ENCODE peak calls at places on chromosomes 4 and X, in nine cellular contexts. T, Y, W, N, P, G, L, U and H are unnamed samples.

GRCh38 chrX:134907302-134907701 is 83.5 kb upstream of the SMIM10 start:
- DNase-seq in T (no peak), Y (no peak), W (no peak), N (no peak), P (no peak), G (no peak), L (no peak), U (no peak), H (no peak)

GRCh38 chr4:108877821-108878220 is 115.0 kb upstream of the ETNPPL start:
- DNase-seq in T (no peak), Y (no peak), W (no peak), N (no peak), P (no peak), G (no peak), L (no peak), U (no peak), H (no peak)

GRCh38 chr4:76898385-76898692 is 395 bp upstream of the SOWAHB start:
- DNase-seq in T (no peak), Y (no peak), W (no peak), N (no peak), P (no peak), G (no peak), L (no peak), U (no peak), H (no peak)

GRCh38 chrX:7362111-7362510 is 214.2 kb upstream of the PUDP start:
- DNase-seq in T (no peak), Y (no peak), W (no peak), N (no peak), P (no peak), G (no peak), L (no peak), U (no peak), H (no peak)

GRCh38 chr4:176125063-176125462 is 59.4 kb downstream of the WDR17 start:
- DNase-seq in T (no peak), Y (no peak), W (no peak), N (no peak), P (no peak), G (no peak), L (no peak), U (no peak), H (no peak)

GRCh38 chr4:76476606-76477005 is 41.6 kb downstream of the SHROOM3 start:
- DNase-seq in T (no peak), Y (no peak), W (no peak), N (no peak), P (no peak), G (no peak), L (no peak), U (no peak), H (no peak)

GRCh38 chr4:165784672-165785071 is 88.4 kb upstream of the TLL1 start:
- DNase-seq in T (no peak), Y (no peak), W (no peak), N (no peak), P (no peak), G (no peak), L (no peak), U (peak), H (no peak)

GRCh38 chr4:174228988-174229387 is 54.5 kb downstream of the FBXO8 start:
- DNase-seq in T (no peak), Y (no peak), W (no peak), N (no peak), P (no peak), G (no peak), L (no peak), U (no peak), H (no peak)

GRCh38 chrX:24479924-24480722 is 15.0 kb downstream of the PDK3 start:
- DNase-seq in T (no peak), Y (no peak), W (no peak), N (peak), P (no peak), G (peak), L (no peak), U (no peak), H (no peak)

GRCh38 chr4:150308824-150309472 is 230.7 kb downstream of the DCLK2 start:
- DNase-seq in T (no peak), Y (no peak), W (no peak), N (no peak), P (no peak), G (peak), L (no peak), U (peak), H (peak)

GRCh38 chr4:101730291-101731117 is 60.0 kb upstream of the BANK1 start:
- DNase-seq in T (peak), Y (peak), W (peak), N (peak), P (peak), G (peak), L (no peak), U (peak), H (peak)

GRCh38 chr4:166252487-166253402 is 379.7 kb downstream of the TLL1 start:
- DNase-seq in T (no peak), Y (no peak), W (peak), N (no peak), P (no peak), G (peak), L (no peak), U (peak), H (peak)

GRCh38 chrX:132648870-132649269 is 160.0 kb upstream of the MBNL3 start:
- DNase-seq in T (no peak), Y (no peak), W (no peak), N (no peak), P (no peak), G (no peak), L (no peak), U (peak), H (peak)

GRCh38 chr4:188417181-188417580 is 277.9 kb downstream of the TRIML1 start:
- DNase-seq in T (no peak), Y (no peak), W (no peak), N (no peak), P (no peak), G (no peak), L (no peak), U (no peak), H (no peak)

GRCh38 chrX:141405878-141406492 is 163.7 kb upstream of the SPANXC start:
- DNase-seq in T (no peak), Y (no peak), W (no peak), N (no peak), P (no peak), G (no peak), L (no peak), U (peak), H (peak)

GRCh38 chr4:94636004-94636403 is 121.8 kb upstream of the BMPR1B start:
- DNase-seq in T (no peak), Y (no peak), W (no peak), N (no peak), P (no peak), G (no peak), L (no peak), U (no peak), H (peak)

GRCh38 chr4:155608231-155608885 is 58.3 kb upstream of the GUCY1A1 start:
- DNase-seq in T (no peak), Y (no peak), W (no peak), N (no peak), P (no peak), G (no peak), L (no peak), U (no peak), H (peak)

DNA sequence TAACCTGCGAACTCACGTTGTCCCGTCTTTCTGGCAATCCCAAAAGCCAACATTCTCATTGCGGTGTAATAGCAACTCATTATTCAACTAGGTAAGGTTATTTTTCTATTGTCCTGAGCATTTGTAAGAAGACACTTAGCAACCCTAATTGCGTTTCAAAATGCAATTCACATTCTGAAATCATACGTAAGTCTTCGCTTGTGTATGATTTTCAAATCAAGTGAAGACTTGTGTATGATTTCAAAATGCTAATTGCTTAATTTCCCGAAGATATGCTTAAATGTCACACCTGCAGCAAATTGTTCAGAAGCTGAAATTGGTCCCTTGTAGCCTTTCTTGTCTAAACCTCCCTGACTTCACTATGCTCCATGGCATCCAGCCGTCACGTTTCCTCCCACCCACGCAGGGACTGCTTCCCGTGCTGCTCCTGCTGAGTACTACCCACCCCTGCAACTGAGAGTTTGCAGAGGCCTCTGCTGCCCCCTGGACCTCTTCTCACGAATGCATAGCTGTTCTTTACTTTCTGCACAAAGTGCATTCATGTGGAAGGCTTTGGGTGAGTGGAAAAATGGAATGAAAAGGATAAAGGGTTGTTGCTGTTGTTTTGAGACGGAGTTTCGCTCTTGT is 40.8 kb upstream of the CLDN24 start:
- DNase-seq in T (no peak), Y (no peak), W (peak), N (no peak), P (no peak), G (peak), L (no peak), U (peak), H (peak)
- TF ChIP-seq CTCF in T (peak), Y (no peak), W (peak), N (no peak), P (no peak), G (no peak), L (no peak), U (peak), H (peak)

GRCh38 chrX:55057691-55058249 is 17.1 kb upstream of the PAGE2B start:
- DNase-seq in T (peak), Y (no peak), W (peak), N (no peak), P (no peak), G (peak), L (no peak), U (peak), H (peak)

GRCh38 chrX:55056820-55057690 is 17.8 kb upstream of the PAGE2B start:
- DNase-seq in T (no peak), Y (no peak), W (no peak), N (no peak), P (no peak), G (peak), L (no peak), U (peak), H (peak)
- H3K4me3 ChIP-seq in T (no peak), Y (no peak), W (no peak), N (peak), P (peak), G (no peak), L (peak), U (no peak), H (peak)

GRCh38 chr4:123666486-123666885 is 269.9 kb downstream of the SPRY1 start:
- DNase-seq in T (no peak), Y (no peak), W (no peak), N (no peak), P (no peak), G (no peak), L (no peak), U (no peak), H (no peak)

GRCh38 chr4:123659262-123659661 is 262.7 kb downstream of the SPRY1 start:
- DNase-seq in T (no peak), Y (no peak), W (no peak), N (no peak), P (no peak), G (no peak), L (no peak), U (no peak), H (no peak)

GRCh38 chr4:123662827-123663226 is 266.2 kb downstream of the SPRY1 start:
- DNase-seq in T (no peak), Y (no peak), W (no peak), N (no peak), P (no peak), G (no peak), L (no peak), U (no peak), H (no peak)

GRCh38 chr4:123659759-123660158 is 263.2 kb downstream of the SPRY1 start:
- DNase-seq in T (peak), Y (no peak), W (no peak), N (no peak), P (no peak), G (peak), L (no peak), U (peak), H (peak)

GRCh38 chr4:123661080-123661737 is 264.6 kb downstream of the SPRY1 start:
- DNase-seq in T (peak), Y (no peak), W (peak), N (no peak), P (no peak), G (peak), L (no peak), U (peak), H (peak)
- TF ChIP-seq CTCF in T (peak), Y (peak), W (peak), N (peak), P (peak), G (peak), L (peak), U (peak), H (peak)

GRCh38 chrX:136146614-136147319 is 566 bp upstream of the FHL1 start:
- DNase-seq in T (no peak), Y (peak), W (no peak), N (no peak), P (no peak), G (peak), L (no peak), U (no peak), H (no peak)

GRCh38 chrX:136147320-136147901 is at the start of gene FHL1:
- DNase-seq in T (peak), Y (peak), W (no peak), N (peak), P (peak), G (peak), L (peak), U (no peak), H (peak)

GRCh38 chrX:136147966-136148365 is 633 bp downstream of the FHL1 start:
- DNase-seq in T (no peak), Y (no peak), W (no peak), N (no peak), P (no peak), G (no peak), L (no peak), U (no peak), H (no peak)

GRCh38 chrX:136143714-136144113 is 3.6 kb upstream of the FHL1 start:
- DNase-seq in T (no peak), Y (no peak), W (no peak), N (no peak), P (no peak), G (no peak), L (no peak), U (no peak), H (no peak)

GRCh38 chrX:136148391-136148790 is 1.1 kb downstream of the FHL1 start:
- DNase-seq in T (no peak), Y (no peak), W (no peak), N (no peak), P (no peak), G (no peak), L (no peak), U (no peak), H (no peak)
- H3K4me3 ChIP-seq in T (no peak), Y (peak), W (no peak), N (peak), P (peak), G (no peak), L (peak), U (peak), H (peak)

GRCh38 chr4:92305878-92306520 is 2.2 kb downstream of the GRID2 start:
- DNase-seq in T (no peak), Y (no peak), W (no peak), N (no peak), P (no peak), G (no peak), L (peak), U (no peak), H (no peak)

GRCh38 chr4:92304636-92305035 is 870 bp downstream of the GRID2 start:
- DNase-seq in T (no peak), Y (no peak), W (no peak), N (no peak), P (no peak), G (no peak), L (no peak), U (peak), H (peak)

GRCh38 chr4:92304073-92304472 is 307 bp downstream of the GRID2 start:
- DNase-seq in T (no peak), Y (no peak), W (no peak), N (no peak), P (no peak), G (no peak), L (peak), U (no peak), H (peak)

GRCh38 chr4:92305148-92305877 is 1.5 kb downstream of the GRID2 start:
- DNase-seq in T (no peak), Y (peak), W (peak), N (peak), P (peak), G (peak), L (peak), U (peak), H (peak)

GRCh38 chr4:92303621-92304027 is at the start of gene GRID2:
- DNase-seq in T (no peak), Y (peak), W (peak), N (no peak), P (no peak), G (peak), L (peak), U (peak), H (peak)
- TF ChIP-seq CTCF in T (no peak), Y (no peak), W (no peak), N (no peak), P (no peak), G (no peak), L (no peak), U (peak), H (peak)

DNA sequence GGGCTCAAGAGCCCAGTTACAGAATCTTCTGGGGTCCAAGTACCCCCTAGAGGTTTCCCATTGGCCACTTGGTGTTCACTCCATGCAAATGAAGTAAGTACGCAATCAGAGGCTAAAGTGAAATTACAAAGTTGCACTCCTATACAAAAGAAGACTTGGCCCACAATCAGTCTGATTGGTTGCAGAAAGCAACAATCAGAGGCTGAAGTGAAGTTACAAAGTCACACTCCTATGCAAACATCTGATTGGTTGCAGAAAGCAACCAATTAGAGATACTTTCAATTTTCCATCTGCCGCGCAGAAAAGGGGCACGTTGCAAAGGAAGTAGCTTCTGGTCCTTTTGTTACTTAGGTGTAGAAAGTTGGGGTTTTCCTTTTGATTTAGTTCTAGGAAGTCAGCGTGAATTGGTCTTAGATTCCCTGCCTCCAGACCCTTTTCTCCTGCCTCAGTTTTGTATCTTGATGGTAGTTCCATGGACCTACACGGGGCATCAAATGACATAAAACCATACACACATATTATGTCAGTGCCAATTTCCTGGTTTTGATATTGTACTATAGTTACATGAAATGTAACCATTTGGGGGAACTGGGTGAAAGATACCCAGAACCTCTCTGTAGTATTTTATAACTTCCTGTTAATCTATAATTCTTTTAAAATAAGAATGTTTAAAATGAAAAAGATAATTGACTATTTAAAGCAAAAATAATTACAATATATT is 12.4 kb upstream of the PIN4 start:
- DNase-seq in T (no peak), Y (no peak), W (no peak), N (no peak), P (no peak), G (peak), L (no peak), U (no peak), H (no peak)
- H3K4me3 ChIP-seq in T (no peak), Y (no peak), W (no peak), N (peak), P (no peak), G (no peak), L (no peak), U (no peak), H (no peak)

GRCh38 chr4:158770671-158771070 is 1.8 kb downstream of the FNIP2 start:
- DNase-seq in T (no peak), Y (no peak), W (no peak), N (no peak), P (no peak), G (no peak), L (no peak), U (no peak), H (no peak)
- TF ChIP-seq CTCF in T (no peak), Y (no peak), W (no peak), N (no peak), P (no peak), G (no peak), L (no peak), U (no peak), H (no peak)

GRCh38 chr4:119626943-119627266 is 1.7 kb downstream of the PDE5A start:
- DNase-seq in T (no peak), Y (no peak), W (no peak), N (no peak), P (no peak), G (no peak), L (no peak), U (no peak), H (no peak)
- H3K4me3 ChIP-seq in T (peak), Y (peak), W (peak), N (peak), P (peak), G (peak), L (peak), U (peak), H (peak)

GRCh38 chr4:36399762-36400353 is 118.4 kb downstream of the DTHD1 start:
- DNase-seq in T (no peak), Y (no peak), W (no peak), N (no peak), P (no peak), G (peak), L (no peak), U (peak), H (peak)
- TF ChIP-seq CTCF in T (peak), Y (peak), W (peak), N (peak), P (peak), G (peak), L (peak), U (peak), H (peak)

GRCh38 chr4:81541546-81541945 is 69.8 kb upstream of the RASGEF1B start:
- DNase-seq in T (no peak), Y (no peak), W (no peak), N (no peak), P (no peak), G (no peak), L (no peak), U (no peak), H (no peak)
- H3K4me3 ChIP-seq in T (no peak), Y (no peak), W (no peak), N (no peak), P (no peak), G (no peak), L (no peak), U (no peak), H (no peak)